ENCODE peak calls at places on chromosome 1, in eight cellular contexts. X, G, Q, I, U, L, H and S are unnamed samples.

GRCh38 chr1:225652726-225653462 is at the start of gene ENAH:
- DNase-seq in X (no peak), G (peak; percentile 95), Q (peak; percentile 66), I (no peak), U (peak; percentile 83), L (peak; percentile 81), H (peak; percentile 84), S (no peak)

GRCh38 chr1:231091853-231092301 is 51.8 kb upstream of the FAM89A start:
- DNase-seq in X (no peak), G (peak; percentile 71), Q (no peak), I (no peak), U (peak; percentile 67), L (peak; percentile 57), H (no peak), S (peak; percentile 11)

GRCh38 chr1:55060133-55060999 is 21.0 kb downstream of the PCSK9 start:
- DNase-seq in X (no peak), G (no peak), Q (no peak), I (no peak), U (no peak), L (no peak), H (no peak), S (no peak)

GRCh38 chr1:21539933-21540332 is 30.7 kb downstream of the ALPL start:
- DNase-seq in X (peak; percentile 31), G (no peak), Q (peak; percentile 59), I (no peak), U (no peak), L (peak; percentile 58), H (peak; percentile 64), S (no peak)

GRCh38 chr1:157084720-157085119 is 14.9 kb downstream of the ETV3L start:
- DNase-seq in X (no peak), G (no peak), Q (no peak), I (no peak), U (no peak), L (no peak), H (no peak), S (no peak)

GRCh38 chr1:169308313-169309039 is 59.1 kb downstream of the NME7 start:
- DNase-seq in X (no peak), G (no peak), Q (no peak), I (no peak), U (no peak), L (no peak), H (no peak), S (no peak)

GRCh38 chr1:203366476-203366875 is 15.6 kb upstream of the FMOD start:
- DNase-seq in X (no peak), G (no peak), Q (no peak), I (no peak), U (no peak), L (no peak), H (no peak), S (no peak)

GRCh38 chr1:25821630-25822091 is 1.9 kb downstream of the MTFR1L start:
- DNase-seq in X (no peak), G (no peak), Q (no peak), I (no peak), U (no peak), L (no peak), H (no peak), S (no peak)

GRCh38 chr1:205774277-205775014 is 836 bp downstream of the RAB29 start:
- DNase-seq in X (peak; percentile 66), G (peak; percentile 63), Q (no peak), I (no peak), U (no peak), L (peak; percentile 48), H (no peak), S (no peak)

GRCh38 chr1:36706416-36706815 is 223.7 kb upstream of the CSF3R start:
- DNase-seq in X (no peak), G (no peak), Q (no peak), I (no peak), U (no peak), L (no peak), H (no peak), S (no peak)

GRCh38 chr1:53919675-53920066 is 25.7 kb downstream of the DIO1 start:
- DNase-seq in X (no peak), G (no peak), Q (no peak), I (no peak), U (no peak), L (no peak), H (no peak), S (no peak)

GRCh38 chr1:214338212-214338611 is 57.3 kb downstream of the SMYD2 start:
- DNase-seq in X (no peak), G (no peak), Q (no peak), I (no peak), U (no peak), L (no peak), H (no peak), S (no peak)

GRCh38 chr1:214335567-214335966 is 54.6 kb downstream of the SMYD2 start:
- DNase-seq in X (no peak), G (no peak), Q (no peak), I (no peak), U (no peak), L (no peak), H (no peak), S (no peak)

GRCh38 chr1:214337536-214337935 is 56.6 kb downstream of the SMYD2 start:
- DNase-seq in X (no peak), G (peak; percentile 38), Q (no peak), I (no peak), U (no peak), L (no peak), H (no peak), S (no peak)

GRCh38 chr1:214332950-214333798 is 52.2 kb downstream of the SMYD2 start:
- DNase-seq in X (no peak), G (peak; percentile 61), Q (peak; percentile 50), I (no peak), U (peak; percentile 50), L (no peak), H (peak; percentile 55), S (peak; percentile 30)

DNA sequence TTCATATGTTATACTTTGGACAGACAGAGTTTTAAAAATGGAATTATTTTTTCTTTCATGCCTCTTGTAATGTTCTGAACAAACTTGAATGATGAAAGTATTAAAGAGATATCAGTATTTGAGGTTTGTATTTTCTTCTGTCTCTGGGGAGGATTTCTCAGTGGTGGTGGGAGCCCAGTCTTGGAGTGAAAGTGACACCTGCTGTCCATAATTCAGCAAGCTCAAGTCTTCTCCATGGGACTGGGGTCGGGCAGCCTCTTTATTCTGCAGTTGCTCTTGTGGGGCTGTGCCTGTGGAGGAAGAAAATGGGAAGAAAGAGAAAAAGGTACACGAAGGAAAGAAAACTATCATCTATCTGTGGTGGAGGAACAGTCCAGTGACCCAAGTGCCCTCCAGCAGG is 56.1 kb downstream of the SMYD2 start:
- DNase-seq in X (no peak), G (no peak), Q (no peak), I (no peak), U (no peak), L (no peak), H (no peak), S (no peak)
- H3K4me3 ChIP-seq in X (no peak overlapping the region), G (no peak overlapping the region), Q (no peak overlapping the region), I (peak overlapping the region; percentile 9), U (no peak overlapping the region), L (no peak overlapping the region), H (no peak overlapping the region), S (no peak overlapping the region)

DNA sequence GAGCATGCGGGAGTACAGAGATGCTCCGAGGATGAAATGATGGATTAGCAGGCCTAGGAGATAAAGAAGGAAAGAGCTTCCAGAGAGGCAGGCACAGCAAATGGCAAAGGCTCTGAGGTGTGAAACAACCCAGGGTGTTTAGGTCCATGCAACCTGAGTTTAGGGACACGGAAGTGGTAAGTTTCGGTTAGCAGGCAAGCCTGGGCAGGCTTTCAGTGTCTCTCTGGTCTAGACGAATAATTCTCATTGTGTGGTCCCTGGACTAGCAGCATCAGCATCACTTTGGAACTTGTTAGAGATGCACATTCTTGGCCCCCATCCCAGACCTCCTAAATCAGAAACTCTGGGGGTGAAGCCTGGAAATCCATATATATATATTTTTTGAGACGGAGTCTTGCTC is 18.6 kb downstream of the NKAIN1 start:
- DNase-seq in X (no peak), G (no peak), Q (no peak), I (no peak), U (no peak), L (no peak), H (no peak), S (no peak)
- H3K4me3 ChIP-seq in X (no peak overlapping the region), G (no peak overlapping the region), Q (no peak overlapping the region), I (no peak overlapping the region), U (no peak overlapping the region), L (no peak overlapping the region), H (no peak overlapping the region), S (no peak overlapping the region)

DNA sequence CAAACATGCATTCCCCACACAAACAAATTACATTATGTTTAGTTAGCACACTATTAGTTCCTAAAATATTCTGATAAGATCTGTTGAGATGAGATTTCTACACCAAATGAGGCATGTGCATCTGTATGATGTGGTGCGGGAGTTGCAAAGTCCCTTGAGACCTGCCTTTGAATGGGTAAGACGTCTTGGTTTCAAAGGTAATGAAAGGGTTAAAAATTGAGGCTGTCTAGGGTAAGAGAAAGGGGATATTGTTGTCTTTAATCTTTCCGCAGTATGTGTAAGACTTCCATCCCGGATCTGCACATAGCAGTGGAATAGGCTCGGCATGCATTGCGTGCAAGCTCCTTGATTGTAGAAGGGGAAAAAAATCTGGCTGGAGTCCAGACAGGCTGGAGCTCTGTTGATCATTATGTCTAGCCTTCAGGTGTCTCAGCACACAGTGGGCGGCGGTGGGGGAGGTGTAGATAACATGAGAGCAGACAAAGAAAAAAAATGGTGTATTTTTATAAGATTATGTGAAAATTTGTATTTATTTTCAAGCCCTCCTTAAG is 296.6 kb downstream of the PTPRC start:
- DNase-seq in X (peak; percentile 81), G (peak; percentile 96), Q (peak; percentile 66), I (no peak), U (peak; percentile 48), L (peak; percentile 76), H (peak; percentile 82), S (peak; percentile 93)
- H3K4me3 ChIP-seq in X (peak overlapping the region; percentile 65), G (peak overlapping the region; percentile 54), Q (no peak overlapping the region), I (peak overlapping the region; percentile 66), U (no peak overlapping the region), L (peak overlapping the region; percentile 57), H (peak overlapping the region; percentile 61), S (peak overlapping the region; percentile 77)

DNA sequence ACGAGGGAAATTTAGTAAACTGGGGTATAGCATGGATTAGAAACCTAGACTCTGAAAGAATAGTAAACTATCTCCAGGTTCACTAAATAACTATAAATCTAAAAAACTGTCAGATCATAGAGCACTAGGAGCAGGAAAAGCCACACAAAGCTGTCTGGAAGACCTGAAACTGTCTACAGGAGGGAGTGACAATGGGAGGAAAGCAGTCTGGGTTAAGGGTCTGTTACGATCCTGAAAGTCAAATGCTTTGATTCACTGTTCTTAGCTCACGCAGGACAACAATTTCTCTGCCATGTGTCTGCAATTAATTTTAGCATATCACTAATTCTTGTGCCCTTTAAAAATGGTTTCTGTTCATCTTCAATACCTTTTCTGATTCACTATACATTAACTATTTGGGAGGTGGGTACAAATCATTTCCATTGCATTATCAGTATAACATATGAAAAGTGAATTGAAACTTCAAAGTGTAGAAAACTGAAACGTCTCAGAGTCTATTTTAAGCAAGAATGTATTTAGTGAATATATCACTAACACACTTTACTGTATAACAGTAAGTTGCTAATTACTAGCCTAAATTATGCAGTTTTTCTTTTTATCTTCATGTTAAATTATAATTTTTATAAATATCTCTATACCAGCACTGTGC is 18.4 kb downstream of the CEP170 start:
- DNase-seq in X (no peak), G (no peak), Q (no peak), I (no peak), U (no peak), L (no peak), H (no peak), S (no peak)
- H3K4me3 ChIP-seq in X (no peak overlapping the region), G (no peak overlapping the region), Q (no peak overlapping the region), I (no peak overlapping the region), U (no peak overlapping the region), L (no peak overlapping the region), H (no peak overlapping the region), S (no peak overlapping the region)